ENCODE peak calls at places on chromosomes 3 and 15, in four cellular contexts. One of them, this sample, is unnamed. For H3K4me1, the result is how much of the 10 kb centered on the place peaks cover.

GRCh38 chr3:48236531-48236930 is 4.4 kb upstream of the ZNF589 start:
- DNase-seq in A549: no peak
- DNase-seq in ovary: no peak
- DNase-seq in iPS DF 6.9: no peak
- DNase-seq in this sample: no peak

GRCh38 chr3:158152186-158152585 is 42.3 kb downstream of the RSRC1 start:
- DNase-seq in A549: no peak
- DNase-seq in ovary: no peak
- DNase-seq in iPS DF 6.9: no peak
- DNase-seq in this sample: no peak

GRCh38 chr3:131072099-131072559 is 45.5 kb downstream of the NEK11 start:
- DNase-seq in iPS DF 6.9: no peak
- DNase-seq in ovary: no peak
- DNase-seq in A549: no peak
- DNase-seq in this sample: no peak

GRCh38 chr3:44208568-44208967 is 33.1 kb upstream of the TOPAZ1 start:
- DNase-seq in ovary: no peak
- DNase-seq in iPS DF 6.9: no peak
- DNase-seq in A549: no peak
- DNase-seq in this sample: no peak

GRCh38 chr15:89184367-89184766 is 37.0 kb downstream of the RLBP1 start:
- DNase-seq in A549: no peak
- DNase-seq in iPS DF 6.9: no peak
- DNase-seq in ovary: no peak
- DNase-seq in this sample: no peak

GRCh38 chr3:114624047-114624445 is 330.2 kb downstream of the TIGIT start:
- DNase-seq in iPS DF 6.9: no peak
- DNase-seq in ovary: peak
- DNase-seq in A549: peak
- DNase-seq in this sample: no peak

GRCh38 chr3:56787258-56787777 is 14.4 kb downstream of the ARHGEF3 start:
- DNase-seq in ovary: no peak
- DNase-seq in A549: no peak
- DNase-seq in iPS DF 6.9: no peak
- DNase-seq in this sample: no peak

GRCh38 chr15:100759116-100759515 is 120.5 kb upstream of the ALDH1A3 start:
- DNase-seq in iPS DF 6.9: no peak
- DNase-seq in A549: peak
- DNase-seq in ovary: no peak
- DNase-seq in this sample: no peak

GRCh38 chr3:57397175-57398026 is 104.9 kb upstream of the ASB14 start:
- DNase-seq in A549: peak
- DNase-seq in ovary: no peak
- DNase-seq in iPS DF 6.9: peak
- DNase-seq in this sample: no peak

GRCh38 chr15:35618260-35619188 is 72.6 kb upstream of the DPH6 start:
- DNase-seq in A549: no peak
- DNase-seq in ovary: no peak
- DNase-seq in iPS DF 6.9: no peak
- DNase-seq in this sample: no peak

GRCh38 chr3:171044828-171045793 is 18.6 kb upstream of the SLC2A2 start:
- DNase-seq in A549: peak
- DNase-seq in iPS DF 6.9: no peak
- DNase-seq in ovary: no peak
- DNase-seq in this sample: no peak

GRCh38 chr15:37860896-37861295 is 73.5 kb upstream of the TMCO5A start:
- DNase-seq in ovary: no peak
- DNase-seq in iPS DF 6.9: no peak
- DNase-seq in A549: no peak
- DNase-seq in this sample: no peak

GRCh38 chr3:10568549-10568948 is 63.2 kb upstream of the ATP2B2 start:
- DNase-seq in A549: no peak
- DNase-seq in ovary: no peak
- DNase-seq in iPS DF 6.9: no peak
- DNase-seq in this sample: no peak

GRCh38 chr3:38031022-38031994 is 1.9 kb upstream of the PLCD1 start:
- DNase-seq in A549: peak
- DNase-seq in ovary: peak
- DNase-seq in iPS DF 6.9: no peak
- DNase-seq in this sample: no peak

GRCh38 chr15:67331676-67332075 is 77.1 kb downstream of the IQCH start:
- DNase-seq in iPS DF 6.9: no peak
- DNase-seq in ovary: no peak
- DNase-seq in A549: no peak
- DNase-seq in this sample: no peak

GRCh38 chr3:4687167-4687566 is 194.0 kb downstream of the ITPR1 start:
- DNase-seq in A549: no peak
- DNase-seq in iPS DF 6.9: no peak
- DNase-seq in ovary: no peak
- DNase-seq in this sample: no peak

GRCh38 chr3:131386429-131386926 is 4.9 kb downstream of the NUDT16 start:
- DNase-seq in ovary: no peak
- DNase-seq in iPS DF 6.9: no peak
- DNase-seq in A549: no peak
- DNase-seq in this sample: peak

GRCh38 chr3:193559100-193559499 is 4.4 kb upstream of the ATP13A4 start:
- DNase-seq in A549: no peak
- DNase-seq in ovary: no peak
- DNase-seq in iPS DF 6.9: no peak
- DNase-seq in this sample: no peak

GRCh38 chr3:31790516-31791148 is 190.4 kb downstream of the OSBPL10 start:
- DNase-seq in iPS DF 6.9: no peak
- DNase-seq in ovary: no peak
- DNase-seq in A549: no peak
- DNase-seq in this sample: no peak

GRCh38 chr15:25450163-25450562 is 11.3 kb upstream of the UBE3A start:
- DNase-seq in ovary: no peak
- DNase-seq in A549: no peak
- DNase-seq in iPS DF 6.9: no peak
- DNase-seq in this sample: no peak

GRCh38 chr3:4350789-4351163 is 47.6 kb downstream of the SETMAR start:
- DNase-seq in A549: peak
- DNase-seq in iPS DF 6.9: no peak
- DNase-seq in ovary: no peak
- DNase-seq in this sample: peak

GRCh38 chr3:43389388-43390254 is 103.3 kb downstream of the SNRK start:
- DNase-seq in A549: no peak
- DNase-seq in ovary: no peak
- DNase-seq in iPS DF 6.9: no peak
- DNase-seq in this sample: peak

GRCh38 chr15:25733856-25734679 is 129.1 kb downstream of the ATP10A start:
- DNase-seq in ovary: no peak
- DNase-seq in iPS DF 6.9: no peak
- DNase-seq in A549: no peak
- DNase-seq in this sample: no peak

GRCh38 chr3:186097663-186098451 is 11.0 kb downstream of the ETV5 start:
- DNase-seq in ovary: peak
- DNase-seq in iPS DF 6.9: no peak
- DNase-seq in A549: peak
- DNase-seq in this sample: no peak

GRCh38 chr3:111714305-111714704 is 119.2 kb upstream of the ZBED2 start:
- DNase-seq in A549: no peak
- DNase-seq in iPS DF 6.9: no peak
- DNase-seq in ovary: no peak
- DNase-seq in this sample: no peak

GRCh38 chr3:14143826-14144225 is 19.0 kb downstream of the TMEM43 start:
- DNase-seq in A549: peak
- DNase-seq in iPS DF 6.9: no peak
- DNase-seq in ovary: no peak
- DNase-seq in this sample: no peak

GRCh38 chr3:45225465-45226205 is 452 bp downstream of the TMEM158 start:
- DNase-seq in iPS DF 6.9: no peak
- DNase-seq in A549: peak
- DNase-seq in ovary: peak
- DNase-seq in this sample: no peak

GRCh38 chr3:61248496-61248895 is 2.8 kb downstream of the FHIT start:
- DNase-seq in A549: no peak
- DNase-seq in ovary: no peak
- DNase-seq in iPS DF 6.9: no peak
- DNase-seq in this sample: no peak

GRCh38 chr3:17136251-17136721 is 251.5 kb downstream of the PLCL2 start:
- DNase-seq in iPS DF 6.9: no peak
- DNase-seq in ovary: peak
- DNase-seq in A549: no peak
- DNase-seq in this sample: no peak

GRCh38 chr3:159669024-159669476 is 319.6 kb upstream of the IL12A start:
- DNase-seq in iPS DF 6.9: no peak
- DNase-seq in A549: peak
- DNase-seq in ovary: no peak
- DNase-seq in this sample: no peak

GRCh38 chr3:40920041-40920440 is 279.3 kb upstream of the CTNNB1 start:
- DNase-seq in A549: no peak
- DNase-seq in ovary: no peak
- DNase-seq in iPS DF 6.9: peak
- DNase-seq in this sample: no peak

GRCh38 chr3:43895573-43895972 is 204.8 kb downstream of the ABHD5 start:
- DNase-seq in ovary: no peak
- DNase-seq in A549: no peak
- DNase-seq in iPS DF 6.9: no peak
- DNase-seq in this sample: no peak

GRCh38 chr3:38382506-38383080 is 36.0 kb downstream of the XYLB start:
- DNase-seq in iPS DF 6.9: no peak
- DNase-seq in ovary: no peak
- DNase-seq in A549: no peak
- DNase-seq in this sample: no peak

GRCh38 chr3:49013738-49014660 is 4.4 kb downstream of the DALRD3 start:
- DNase-seq in iPS DF 6.9: no peak
- DNase-seq in ovary: peak
- DNase-seq in A549: peak
- DNase-seq in this sample: no peak

GRCh38 chr3:51306093-51306492 is 79.0 kb upstream of the MANF start:
- DNase-seq in ovary: no peak
- DNase-seq in iPS DF 6.9: no peak
- DNase-seq in A549: no peak
- DNase-seq in this sample: no peak

GRCh38 chr3:51307458-51307857 is 77.6 kb upstream of the MANF start:
- DNase-seq in iPS DF 6.9: no peak
- DNase-seq in ovary: no peak
- DNase-seq in A549: no peak
- DNase-seq in this sample: no peak

GRCh38 chr3:51311055-51311454 is 74.0 kb upstream of the MANF start:
- DNase-seq in ovary: no peak
- DNase-seq in iPS DF 6.9: no peak
- DNase-seq in A549: peak
- DNase-seq in this sample: no peak
- H3K4me1 ChIP-seq in ovary: under half
- H3K4me1 ChIP-seq in iPS DF 6.9: under half
- H3K4me1 ChIP-seq in A549: under half
- H3K4me1 ChIP-seq in this sample: under half

GRCh38 chr15:77504871-77505270 is 84.2 kb downstream of the HMG20A start:
- DNase-seq in iPS DF 6.9: no peak
- DNase-seq in ovary: no peak
- DNase-seq in A549: no peak
- DNase-seq in this sample: no peak

GRCh38 chr15:77505556-77505955 is 84.9 kb downstream of the HMG20A start:
- DNase-seq in ovary: no peak
- DNase-seq in iPS DF 6.9: no peak
- DNase-seq in A549: no peak
- DNase-seq in this sample: no peak

GRCh38 chr15:77507151-77507847 is 86.6 kb downstream of the HMG20A start:
- DNase-seq in ovary: peak
- DNase-seq in iPS DF 6.9: no peak
- DNase-seq in A549: no peak
- DNase-seq in this sample: no peak

GRCh38 chr15:77507911-77508310 is 87.2 kb downstream of the HMG20A start:
- DNase-seq in ovary: peak
- DNase-seq in iPS DF 6.9: no peak
- DNase-seq in A549: no peak
- DNase-seq in this sample: no peak

GRCh38 chr15:77506311-77507150 is 85.8 kb downstream of the HMG20A start:
- DNase-seq in A549: no peak
- DNase-seq in iPS DF 6.9: no peak
- DNase-seq in ovary: peak
- DNase-seq in this sample: no peak
- H3K27ac ChIP-seq in A549: no peak
- H3K27ac ChIP-seq in iPS DF 6.9: no peak
- H3K27ac ChIP-seq in ovary: no peak
- H3K27ac ChIP-seq in this sample: peak

GRCh38 chr3:188315563-188315962 is 161.6 kb downstream of the LPP start:
- DNase-seq in iPS DF 6.9: no peak
- DNase-seq in A549: no peak
- DNase-seq in ovary: no peak
- DNase-seq in this sample: no peak

GRCh38 chr3:188316723-188317070 is 162.7 kb downstream of the LPP start:
- DNase-seq in iPS DF 6.9: no peak
- DNase-seq in A549: no peak
- DNase-seq in ovary: no peak
- DNase-seq in this sample: no peak

GRCh38 chr3:188319569-188319968 is 165.6 kb downstream of the LPP start:
- DNase-seq in A549: no peak
- DNase-seq in iPS DF 6.9: no peak
- DNase-seq in ovary: no peak
- DNase-seq in this sample: no peak

GRCh38 chr3:188320757-188321156 is 166.8 kb downstream of the LPP start:
- DNase-seq in A549: no peak
- DNase-seq in iPS DF 6.9: no peak
- DNase-seq in ovary: no peak
- DNase-seq in this sample: no peak

GRCh38 chr3:188316021-188316722 is 162.2 kb downstream of the LPP start:
- DNase-seq in A549: no peak
- DNase-seq in ovary: no peak
- DNase-seq in iPS DF 6.9: no peak
- DNase-seq in this sample: no peak
- H3K4me1 ChIP-seq in A549: under half
- H3K4me1 ChIP-seq in ovary: under half
- H3K4me1 ChIP-seq in iPS DF 6.9: under half
- H3K4me1 ChIP-seq in this sample: under half

GRCh38 chr3:123776383-123776782 is 107.7 kb downstream of the MYLK start:
- DNase-seq in A549: no peak
- DNase-seq in iPS DF 6.9: no peak
- DNase-seq in ovary: no peak
- DNase-seq in this sample: no peak

GRCh38 chr3:123778991-123779622 is 105.0 kb downstream of the MYLK start:
- DNase-seq in iPS DF 6.9: no peak
- DNase-seq in ovary: no peak
- DNase-seq in A549: no peak
- DNase-seq in this sample: no peak

GRCh38 chr3:123779646-123780231 is 104.4 kb downstream of the MYLK start:
- DNase-seq in ovary: no peak
- DNase-seq in A549: no peak
- DNase-seq in iPS DF 6.9: no peak
- DNase-seq in this sample: no peak

GRCh38 chr3:123780656-123781055 is 103.5 kb downstream of the MYLK start:
- DNase-seq in A549: no peak
- DNase-seq in iPS DF 6.9: no peak
- DNase-seq in ovary: no peak
- DNase-seq in this sample: no peak

DNA sequence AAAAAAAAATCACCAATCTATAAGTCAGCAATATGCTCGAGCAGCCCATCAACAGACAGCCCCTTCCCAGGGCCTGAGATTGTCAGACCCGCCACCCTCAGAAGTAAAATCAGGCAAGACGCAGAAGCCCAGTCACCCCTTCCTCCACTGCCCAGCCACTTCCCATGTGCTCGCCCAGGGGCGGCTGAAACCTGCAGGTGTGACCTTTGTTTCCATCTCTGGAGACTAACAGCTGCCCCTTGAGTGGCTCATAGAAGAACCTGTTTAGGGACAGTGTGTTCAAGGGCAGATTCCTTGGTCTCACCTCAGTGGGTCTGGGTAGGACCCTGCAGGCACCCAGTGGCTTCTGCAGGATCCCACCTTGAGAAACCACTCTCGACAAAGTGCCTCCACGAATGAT is 105.6 kb downstream of the MYLK start:
- DNase-seq in A549: no peak
- DNase-seq in ovary: no peak
- DNase-seq in iPS DF 6.9: no peak
- DNase-seq in this sample: no peak
- H3K27ac ChIP-seq in A549: no peak
- H3K27ac ChIP-seq in ovary: no peak
- H3K27ac ChIP-seq in iPS DF 6.9: no peak
- H3K27ac ChIP-seq in this sample: peak

This sample was measured in esophagus squamous epithelium.